ENCODE peak calls at places on chromosomes 12 and 14, in four cellular contexts. B is GM12878, U is K562, C is A549. A is an unnamed sample.

GRCh38 chr14:93175492-93175891 is 9.2 kb downstream of the MOAP1 start:
- DNase-seq in B (no peak), U (no peak), C (no peak), A (no peak)

GRCh38 chr14:86057018-86057667 is 527.2 kb downstream of the FLRT2 start:
- DNase-seq in B (no peak), U (no peak), C (peak; percentile 27), A (peak; percentile 42)

GRCh38 chr12:41476499-41476898 is 288.4 kb downstream of the PDZRN4 start:
- DNase-seq in B (no peak), U (no peak), C (no peak), A (no peak)

GRCh38 chr12:93094988-93095737 is 166.1 kb upstream of the EEA1 start:
- DNase-seq in B (peak; percentile 70), U (no peak), C (no peak), A (peak; percentile 83)

GRCh38 chr12:109218996-109219395 is 90.1 kb downstream of the FOXN4 start:
- DNase-seq in B (no peak), U (no peak), C (no peak), A (no peak)

GRCh38 chr12:31773867-31774266 is 45.0 kb upstream of the AMN1 start:
- DNase-seq in B (peak; percentile 57), U (no peak), C (peak; percentile 64), A (peak; percentile 71)

GRCh38 chr12:108858399-108859074 is 1.2 kb upstream of the SSH1 start:
- DNase-seq in B (no peak), U (no peak), C (no peak), A (peak; percentile 54)

GRCh38 chr12:128316078-128316477 is 49.1 kb downstream of the TMEM132C start:
- DNase-seq in B (no peak), U (no peak), C (no peak), A (no peak)

GRCh38 chr14:99788713-99789112 is 4.5 kb upstream of the EML1 start:
- DNase-seq in B (no peak), U (no peak), C (no peak), A (no peak)

GRCh38 chr12:66120477-66120876 is 10.1 kb downstream of the LLPH start:
- DNase-seq in B (no peak), U (no peak), C (no peak), A (no peak)

GRCh38 chr12:53345486-53346195 is 9.5 kb upstream of the SP7 start:
- DNase-seq in B (no peak), U (no peak), C (no peak), A (no peak)

GRCh38 chr14:50225974-50226297 is 5.4 kb downstream of the SOS2 start:
- DNase-seq in B (no peak), U (no peak), C (no peak), A (peak; percentile 58)
- TF ChIP-seq MYC in B (no peak), U (no peak), C (no peak), A (no peak)

DNA sequence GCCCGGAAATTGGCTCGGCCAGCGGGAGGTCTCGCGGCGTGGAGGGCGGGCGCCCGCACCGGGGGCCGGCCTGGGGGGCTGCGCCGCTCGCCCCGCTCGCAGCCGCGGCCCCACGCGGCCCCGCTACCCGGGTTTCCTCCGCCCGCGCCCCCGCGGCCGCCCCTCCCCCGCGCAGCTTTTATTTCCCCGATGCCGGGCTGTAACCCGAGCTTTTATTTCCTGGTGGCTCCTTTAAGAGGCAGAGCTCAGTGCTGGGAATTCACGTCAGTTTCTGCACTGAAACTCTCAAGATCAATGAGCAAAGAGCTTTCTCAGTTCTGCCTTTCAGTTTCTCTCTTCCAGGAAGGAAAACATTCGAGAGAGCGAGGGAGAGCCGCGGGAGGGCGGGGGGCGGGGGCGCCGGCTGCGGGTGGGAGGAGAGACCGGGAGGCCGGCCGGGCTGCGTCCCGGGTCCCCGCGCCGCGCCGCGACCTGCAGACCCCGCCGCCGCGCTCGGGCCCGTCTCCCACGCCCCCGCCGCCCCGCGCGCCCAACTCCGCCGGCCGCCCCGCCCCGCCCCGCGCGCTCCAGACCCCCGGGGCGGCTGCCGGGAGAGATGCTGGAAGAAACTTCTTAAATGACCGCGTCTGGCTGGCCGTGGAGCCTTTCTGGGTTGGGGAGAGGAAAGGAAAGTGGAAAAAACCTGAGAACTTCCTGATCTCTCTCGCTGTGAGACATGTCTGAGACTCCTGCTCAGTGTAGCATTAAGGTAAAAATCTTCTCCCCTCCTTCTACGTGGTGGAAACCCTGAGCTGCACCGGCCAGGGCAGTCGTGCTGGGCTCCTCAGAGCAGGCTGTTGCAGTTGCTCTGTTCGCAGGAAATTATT is at the start of gene ETV6:
- DNase-seq in B (peak; percentile 86), U (peak; percentile 73), C (peak; percentile 87), A (peak; percentile 89)
- TF ChIP-seq POLR2A in B (peak; percentile 77), U (no peak), C (no peak), A (peak; percentile 17)

GRCh38 chr14:32212833-32213232 is 9.8 kb upstream of the RNU6-8 start:
- DNase-seq in B (no peak), U (no peak), C (no peak), A (no peak)

GRCh38 chr14:32217301-32217700 is 14.2 kb upstream of the RNU6-8 start:
- DNase-seq in B (no peak), U (no peak), C (no peak), A (no peak)
- TF ChIP-seq MAX in B (no peak), U (no peak), C (no peak), A (no peak)

GRCh38 chr14:101963052-101963451 is 1.3 kb upstream of the DYNC1H1 start:
- DNase-seq in B (no peak), U (no peak), C (no peak), A (no peak)
- TF ChIP-seq MYC in B (no peak), U (no peak), C (no peak), A (no peak)

DNA sequence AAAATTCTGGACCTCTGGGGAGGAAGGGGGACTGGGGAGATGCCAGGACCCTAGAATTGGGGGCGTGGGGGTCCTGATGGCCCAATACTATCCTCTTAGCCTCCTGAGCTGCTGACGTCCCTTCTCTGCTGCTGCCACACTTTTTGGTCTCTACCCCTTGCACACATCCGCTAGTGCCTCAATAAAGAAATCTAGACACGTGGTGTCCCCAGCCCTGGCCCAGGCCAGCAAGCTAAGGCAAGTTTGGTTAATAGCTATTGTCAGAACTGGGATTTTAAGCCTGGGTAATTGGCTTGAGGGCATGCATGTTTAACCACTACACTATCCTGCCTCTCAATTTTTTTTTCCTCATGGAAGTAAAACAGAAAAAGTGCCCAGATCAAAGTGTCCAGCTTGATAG is 962 bp downstream of the OAS2 start:
- DNase-seq in B (peak; percentile 38), U (no peak), C (no peak), A (no peak)
- TF ChIP-seq POLR2A in B (peak; percentile 60), U (no peak), C (no peak), A (no peak)

A was measured in NB4.